ENCODE peak calls at places on chromosome 11, in five cellular contexts. One of them, this sample, is unnamed.

GRCh38 chr11:3642071-3642951 is 519 bp upstream of the ART5 start:
- DNase-seq in IMR-90: peak
- DNase-seq in K562: peak
- DNase-seq in endothelial cell of umbilical vein: peak
- DNase-seq in mammary epithelial cell: peak
- DNase-seq in this sample: no peak

GRCh38 chr11:68904458-68904847 is 762 bp downstream of the IGHMBP2 start:
- DNase-seq in K562: peak
- DNase-seq in mammary epithelial cell: peak
- DNase-seq in IMR-90: no peak
- DNase-seq in endothelial cell of umbilical vein: no peak
- DNase-seq in this sample: peak

GRCh38 chr11:88338223-88338661 is 706 bp upstream of the CTSC start:
- DNase-seq in IMR-90: peak
- DNase-seq in K562: peak
- DNase-seq in endothelial cell of umbilical vein: peak
- DNase-seq in mammary epithelial cell: peak
- DNase-seq in this sample: peak

GRCh38 chr11:972812-973211 is 47.1 kb downstream of the AP2A2 start:
- DNase-seq in K562: no peak
- DNase-seq in endothelial cell of umbilical vein: no peak
- DNase-seq in mammary epithelial cell: no peak
- DNase-seq in IMR-90: no peak
- DNase-seq in this sample: no peak

GRCh38 chr11:66111158-66111557 is 41.1 kb downstream of the PACS1 start:
- DNase-seq in IMR-90: no peak
- DNase-seq in K562: no peak
- DNase-seq in mammary epithelial cell: no peak
- DNase-seq in endothelial cell of umbilical vein: no peak
- DNase-seq in this sample: peak

GRCh38 chr11:62500066-62501035 is 46.3 kb downstream of the AHNAK start:
- DNase-seq in mammary epithelial cell: peak
- DNase-seq in K562: peak
- DNase-seq in endothelial cell of umbilical vein: no peak
- DNase-seq in IMR-90: no peak
- DNase-seq in this sample: no peak

GRCh38 chr11:71200172-71200716 is 52.1 kb downstream of the SHANK2 start:
- DNase-seq in mammary epithelial cell: no peak
- DNase-seq in IMR-90: no peak
- DNase-seq in endothelial cell of umbilical vein: no peak
- DNase-seq in K562: no peak
- DNase-seq in this sample: no peak

GRCh38 chr11:1116104-1116503 is 41.4 kb downstream of the MUC2 start:
- DNase-seq in K562: no peak
- DNase-seq in IMR-90: no peak
- DNase-seq in endothelial cell of umbilical vein: no peak
- DNase-seq in mammary epithelial cell: no peak
- DNase-seq in this sample: no peak

GRCh38 chr11:1040428-1041148 is 4.1 kb upstream of the MUC6 start:
- DNase-seq in K562: no peak
- DNase-seq in IMR-90: no peak
- DNase-seq in mammary epithelial cell: no peak
- DNase-seq in endothelial cell of umbilical vein: no peak
- DNase-seq in this sample: no peak

GRCh38 chr11:78630155-78630554 is 55.5 kb upstream of the NARS2 start:
- DNase-seq in IMR-90: no peak
- DNase-seq in K562: no peak
- DNase-seq in mammary epithelial cell: no peak
- DNase-seq in endothelial cell of umbilical vein: no peak
- DNase-seq in this sample: no peak

GRCh38 chr11:120209750-120210650 is 832 bp upstream of the OAF start:
- DNase-seq in K562: no peak
- DNase-seq in mammary epithelial cell: no peak
- DNase-seq in endothelial cell of umbilical vein: no peak
- DNase-seq in IMR-90: no peak
- DNase-seq in this sample: no peak

GRCh38 chr11:109343242-109343641 is 78.7 kb upstream of the C11orf87 start:
- DNase-seq in endothelial cell of umbilical vein: no peak
- DNase-seq in IMR-90: no peak
- DNase-seq in mammary epithelial cell: no peak
- DNase-seq in K562: no peak
- DNase-seq in this sample: no peak

GRCh38 chr11:122258446-122258994 is 142.5 kb upstream of the BLID start:
- DNase-seq in K562: no peak
- DNase-seq in endothelial cell of umbilical vein: no peak
- DNase-seq in IMR-90: no peak
- DNase-seq in mammary epithelial cell: no peak
- DNase-seq in this sample: no peak

GRCh38 chr11:64935634-64936081 is at the start of gene GPHA2:
- DNase-seq in mammary epithelial cell: no peak
- DNase-seq in K562: peak
- DNase-seq in IMR-90: no peak
- DNase-seq in endothelial cell of umbilical vein: no peak
- DNase-seq in this sample: no peak

GRCh38 chr11:133823211-133823610 is 22.1 kb downstream of the SPATA19 start:
- DNase-seq in K562: no peak
- DNase-seq in IMR-90: no peak
- DNase-seq in endothelial cell of umbilical vein: no peak
- DNase-seq in mammary epithelial cell: no peak
- DNase-seq in this sample: no peak

GRCh38 chr11:65224939-65225283 is 36.9 kb upstream of the POLA2 start:
- DNase-seq in mammary epithelial cell: peak
- DNase-seq in endothelial cell of umbilical vein: peak
- DNase-seq in IMR-90: peak
- DNase-seq in K562: peak
- DNase-seq in this sample: no peak

GRCh38 chr11:67458266-67458665 is 3.1 kb downstream of the CABP4 start:
- DNase-seq in mammary epithelial cell: no peak
- DNase-seq in endothelial cell of umbilical vein: no peak
- DNase-seq in K562: no peak
- DNase-seq in IMR-90: no peak
- DNase-seq in this sample: no peak

GRCh38 chr11:1877211-1878133 is 14.2 kb downstream of the PRR33 start:
- DNase-seq in K562: no peak
- DNase-seq in IMR-90: no peak
- DNase-seq in mammary epithelial cell: no peak
- DNase-seq in endothelial cell of umbilical vein: no peak
- DNase-seq in this sample: no peak

GRCh38 chr11:64762916-64763803 is 3.4 kb upstream of the PYGM start:
- DNase-seq in K562: no peak
- DNase-seq in endothelial cell of umbilical vein: peak
- DNase-seq in IMR-90: peak
- DNase-seq in mammary epithelial cell: no peak
- DNase-seq in this sample: peak

GRCh38 chr11:8080674-8081590 is at the start of gene TUB:
- DNase-seq in K562: no peak
- DNase-seq in mammary epithelial cell: no peak
- DNase-seq in endothelial cell of umbilical vein: no peak
- DNase-seq in IMR-90: no peak
- DNase-seq in this sample: no peak

GRCh38 chr11:3111919-3112690 is 53.0 kb downstream of the OSBPL5 start:
- DNase-seq in mammary epithelial cell: no peak
- DNase-seq in K562: no peak
- DNase-seq in IMR-90: peak
- DNase-seq in endothelial cell of umbilical vein: no peak
- DNase-seq in this sample: no peak

GRCh38 chr11:68430384-68430783 is 30.2 kb upstream of the PPP6R3 start:
- DNase-seq in endothelial cell of umbilical vein: no peak
- DNase-seq in K562: no peak
- DNase-seq in mammary epithelial cell: no peak
- DNase-seq in IMR-90: no peak
- DNase-seq in this sample: no peak

GRCh38 chr11:16309226-16309625 is 47.1 kb downstream of the SOX6 start:
- DNase-seq in K562: no peak
- DNase-seq in IMR-90: no peak
- DNase-seq in mammary epithelial cell: no peak
- DNase-seq in endothelial cell of umbilical vein: no peak
- DNase-seq in this sample: no peak

GRCh38 chr11:96272542-96273306 is 70.3 kb downstream of the MAML2 start:
- DNase-seq in endothelial cell of umbilical vein: peak
- DNase-seq in K562: no peak
- DNase-seq in mammary epithelial cell: peak
- DNase-seq in IMR-90: peak
- DNase-seq in this sample: no peak

DNA sequence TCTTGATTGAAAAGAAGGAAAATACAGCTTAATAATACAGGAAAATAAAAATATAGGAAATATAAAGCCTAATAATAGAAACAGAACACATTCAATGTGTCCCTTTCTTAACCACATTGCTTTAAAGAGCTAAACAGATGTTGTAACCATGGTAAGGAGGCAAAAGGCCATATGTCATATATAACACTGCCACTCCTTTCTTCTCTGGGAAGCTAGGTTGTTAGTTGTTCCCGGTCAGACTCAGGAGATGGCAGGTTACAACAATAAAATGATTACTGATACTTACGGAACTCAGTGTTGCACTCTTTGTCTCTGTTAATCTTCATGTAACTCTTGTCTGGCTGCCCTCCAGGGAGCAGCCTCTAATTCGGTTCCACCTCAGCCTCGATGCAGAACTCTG is 134.7 kb upstream of the PGR start:
- DNase-seq in IMR-90: no peak
- DNase-seq in K562: no peak
- DNase-seq in endothelial cell of umbilical vein: no peak
- DNase-seq in mammary epithelial cell: no peak
- DNase-seq in this sample: no peak
- H2AFZ ChIP-seq in IMR-90: no peak
- H2AFZ ChIP-seq in K562: no peak
- H2AFZ ChIP-seq in endothelial cell of umbilical vein: no peak
- H2AFZ ChIP-seq in mammary epithelial cell: no peak
- H2AFZ ChIP-seq in this sample: no peak

DNA sequence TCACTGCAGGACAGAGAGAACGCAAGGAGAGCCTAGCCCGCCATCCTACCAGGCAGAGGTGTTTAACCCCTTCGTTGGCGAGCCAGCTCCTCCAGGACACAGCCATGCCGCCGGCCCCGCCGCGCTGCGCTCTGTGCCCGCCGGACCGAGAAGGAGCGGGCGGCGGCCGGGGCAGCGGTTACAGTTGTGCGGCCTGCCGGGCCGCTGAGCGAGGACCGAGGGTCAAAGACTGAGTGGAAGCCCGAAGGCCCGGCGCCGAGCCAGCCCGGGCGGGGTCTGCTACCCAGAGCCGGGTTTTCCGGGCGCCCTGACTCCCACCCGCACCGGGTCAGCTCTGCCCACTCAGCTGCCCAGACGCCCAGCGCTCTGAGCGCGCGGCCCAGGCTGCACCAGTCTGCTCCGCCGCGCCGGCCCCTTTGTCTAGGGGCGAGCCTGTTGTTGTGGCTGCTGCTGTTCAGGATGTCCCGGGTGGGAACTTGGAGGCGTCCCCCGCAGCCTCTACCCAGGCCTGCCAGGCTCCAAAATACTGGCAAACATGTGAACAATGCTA is at the start of gene NOX4:
- DNase-seq in endothelial cell of umbilical vein: peak
- DNase-seq in K562: no peak
- DNase-seq in IMR-90: peak
- DNase-seq in mammary epithelial cell: no peak
- DNase-seq in this sample: no peak
- H3K27ac ChIP-seq in endothelial cell of umbilical vein: peak
- H3K27ac ChIP-seq in K562: no peak
- H3K27ac ChIP-seq in IMR-90: peak
- H3K27ac ChIP-seq in mammary epithelial cell: no peak
- H3K27ac ChIP-seq in this sample: no peak

DNA sequence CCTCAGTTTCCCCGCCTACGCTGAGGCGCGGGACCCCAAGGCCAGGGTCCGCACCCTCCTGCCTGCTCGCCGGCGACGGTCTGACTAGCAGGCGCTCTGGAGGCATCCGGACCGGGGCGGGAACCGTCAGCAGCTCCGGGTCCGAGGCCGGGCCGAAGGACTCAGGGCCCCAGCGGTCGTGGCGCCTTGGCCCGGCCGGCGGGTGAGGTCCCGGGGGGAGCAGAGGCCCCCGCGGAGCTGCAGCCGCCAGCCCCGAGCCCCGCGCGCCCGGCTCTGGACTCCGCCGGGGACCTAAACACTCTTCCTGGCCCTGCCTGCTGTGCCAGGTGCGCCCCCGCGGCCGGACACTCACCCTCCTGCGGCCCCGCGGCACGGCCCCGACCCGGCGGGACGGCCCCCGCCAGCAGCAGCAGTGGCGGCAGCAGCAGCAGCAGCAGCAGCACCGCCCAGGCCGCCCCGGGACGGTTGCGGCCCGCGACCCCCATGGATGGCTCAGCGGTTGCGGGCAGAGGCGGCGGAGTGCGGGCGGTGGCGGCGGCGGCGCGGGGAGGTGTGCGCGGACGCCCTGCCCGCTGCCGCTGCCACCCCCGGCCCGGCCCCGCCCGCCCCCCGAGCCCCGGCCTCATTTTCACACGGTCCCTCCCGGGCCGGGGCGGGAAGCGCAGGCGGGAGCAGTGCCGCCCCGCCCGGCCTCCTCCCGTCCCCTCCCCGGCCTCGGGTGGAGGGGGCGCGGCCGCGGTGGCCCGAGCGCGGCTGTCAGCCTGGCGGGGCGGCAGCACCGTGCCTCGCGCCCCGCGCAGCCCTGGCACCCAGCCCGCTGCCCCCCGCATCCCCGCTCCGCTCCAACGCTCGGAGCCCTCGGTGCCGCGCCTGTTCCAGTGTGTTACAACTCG is at the start of gene SCUBE2:
- DNase-seq in K562: no peak
- DNase-seq in endothelial cell of umbilical vein: no peak
- DNase-seq in IMR-90: no peak
- DNase-seq in mammary epithelial cell: no peak
- DNase-seq in this sample: no peak
- H2AFZ ChIP-seq in K562: no peak
- H2AFZ ChIP-seq in endothelial cell of umbilical vein: peak
- H2AFZ ChIP-seq in IMR-90: peak
- H2AFZ ChIP-seq in mammary epithelial cell: peak
- H2AFZ ChIP-seq in this sample: no peak

GRCh38 chr11:125073616-125074483 is 10.7 kb downstream of the SLC37A2 start:
- DNase-seq in mammary epithelial cell: no peak
- DNase-seq in IMR-90: no peak
- DNase-seq in endothelial cell of umbilical vein: no peak
- DNase-seq in K562: no peak
- DNase-seq in this sample: peak

GRCh38 chr11:125074511-125075241 is 11.6 kb downstream of the SLC37A2 start:
- DNase-seq in mammary epithelial cell: no peak
- DNase-seq in endothelial cell of umbilical vein: no peak
- DNase-seq in IMR-90: no peak
- DNase-seq in K562: peak
- DNase-seq in this sample: no peak

GRCh38 chr11:125076378-125076945 is 13.4 kb downstream of the SLC37A2 start:
- DNase-seq in K562: no peak
- DNase-seq in mammary epithelial cell: no peak
- DNase-seq in IMR-90: no peak
- DNase-seq in endothelial cell of umbilical vein: no peak
- DNase-seq in this sample: no peak

GRCh38 chr11:125075242-125075625 is 12.1 kb downstream of the SLC37A2 start:
- DNase-seq in K562: no peak
- DNase-seq in mammary epithelial cell: no peak
- DNase-seq in IMR-90: no peak
- DNase-seq in endothelial cell of umbilical vein: no peak
- DNase-seq in this sample: no peak

DNA sequence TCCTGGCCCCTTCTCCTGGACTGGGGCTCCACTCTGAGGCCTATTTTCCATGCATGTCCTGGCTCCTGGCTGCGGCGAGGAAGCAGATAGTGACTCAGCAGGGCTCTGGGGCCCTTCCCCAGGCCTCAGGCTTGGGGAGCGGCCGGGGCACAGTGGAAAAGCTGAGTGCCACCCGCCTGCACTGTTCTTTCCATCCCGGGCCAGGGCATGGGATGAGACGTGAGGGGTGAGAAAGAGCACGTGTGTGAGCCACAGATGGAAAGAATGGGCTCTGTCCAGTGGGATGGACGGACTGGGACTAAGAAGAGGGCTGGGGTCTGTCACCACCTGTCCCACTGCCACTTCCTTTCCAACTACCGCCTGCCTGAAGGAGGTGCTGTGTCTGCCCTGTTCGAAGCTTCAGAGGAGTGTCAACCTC is 12.8 kb downstream of the SLC37A2 start:
- DNase-seq in endothelial cell of umbilical vein: no peak
- DNase-seq in K562: peak
- DNase-seq in IMR-90: no peak
- DNase-seq in mammary epithelial cell: peak
- DNase-seq in this sample: no peak
- H3K27ac ChIP-seq in endothelial cell of umbilical vein: no peak
- H3K27ac ChIP-seq in K562: peak
- H3K27ac ChIP-seq in IMR-90: no peak
- H3K27ac ChIP-seq in mammary epithelial cell: no peak
- H3K27ac ChIP-seq in this sample: no peak

This sample was measured in OCI-LY7.